ENCODE peak calls at places on chromosomes 6 and 20, in seven cellular contexts. Q, N, E, S, J, Z and M are unnamed samples.

GRCh38 chr6:145836170-145836569 is 21.6 kb upstream of the FBXO30 start:
- DNase-seq in S (no peak), Z (peak; percentile 77), E (no peak), J (peak; percentile 73), N (no peak), Q (no peak), M (no peak)

GRCh38 chr20:50636601-50637539 is 54.5 kb downstream of the RIPOR3 start:
- DNase-seq in N (no peak), Q (no peak), E (no peak), Z (no peak), J (peak; percentile 26), S (no peak), M (no peak)

GRCh38 chr6:139250296-139251274 is 41.2 kb downstream of the TXLNB start:
- DNase-seq in Q (peak; percentile 40), S (peak; percentile 67), Z (peak; percentile 59), E (peak; percentile 40), N (peak; percentile 80), J (peak; percentile 56), M (no peak)

GRCh38 chr6:116682334-116682712 is 1.3 kb downstream of the KPNA5 start:
- DNase-seq in Z (peak; percentile 49), N (peak; percentile 19), J (peak; percentile 55), S (no peak), E (no peak), Q (no peak), M (no peak)

GRCh38 chr6:86192123-86192522 is 549.4 kb upstream of the SYNCRIP start:
- DNase-seq in N (peak; percentile 31), Z (peak; percentile 4), Q (no peak), J (no peak), S (no peak), E (no peak), M (peak; percentile 44)

GRCh38 chr20:40931348-40932044 is 97.1 kb upstream of the TOP1 start:
- DNase-seq in J (no peak), S (no peak), Z (no peak), N (no peak), Q (no peak), E (no peak), M (no peak)

GRCh38 chr20:43473058-43473704 is 15.5 kb downstream of the SRSF6 start:
- DNase-seq in J (no peak), N (no peak), Q (no peak), S (no peak), Z (no peak), E (no peak), M (no peak)

GRCh38 chr6:155314092-155314772 is at the start of gene TFB1M:
- DNase-seq in E (peak; percentile 62), Q (peak; percentile 98), J (peak; percentile 99), N (peak; percentile 99), Z (peak; percentile 99), S (peak; percentile 99), M (peak; percentile 94)

GRCh38 chr20:33444797-33445560 is 1.4 kb upstream of the SNTA1 start:
- DNase-seq in N (no peak), E (no peak), S (peak; percentile 49), Q (no peak), Z (no peak), J (peak; percentile 41), M (no peak)

GRCh38 chr6:46794068-46794467 is 879 bp downstream of the MEP1A start:
- DNase-seq in Q (no peak), Z (no peak), J (no peak), E (no peak), S (no peak), N (no peak), M (no peak)

GRCh38 chr20:34037121-34037520 is 43.4 kb downstream of the RALY start:
- DNase-seq in N (no peak), J (peak; percentile 33), Z (peak; percentile 13), Q (no peak), E (no peak), S (peak; percentile 36), M (no peak)

GRCh38 chr20:57882451-57883161 is 172.8 kb upstream of the PMEPA1 start:
- DNase-seq in N (no peak), Z (no peak), E (peak; percentile 70), S (no peak), J (no peak), Q (no peak), M (no peak)

GRCh38 chr20:3258429-3258828 is 19.4 kb upstream of the SLC4A11 start:
- DNase-seq in J (no peak), N (no peak), Q (no peak), S (no peak), E (no peak), Z (no peak), M (no peak)

GRCh38 chr6:152378154-152378553 is 259.0 kb downstream of the SYNE1 start:
- DNase-seq in Q (no peak), J (peak; percentile 63), Z (peak; percentile 27), S (no peak), N (peak; percentile 68), E (no peak), M (no peak)

GRCh38 chr6:163706688-163707087 is 292.2 kb downstream of the QKI start:
- DNase-seq in E (no peak), N (no peak), S (no peak), Q (no peak), Z (no peak), J (no peak), M (no peak)

GRCh38 chr6:11263185-11263817 is 30.8 kb upstream of the NEDD9 start:
- DNase-seq in J (peak; percentile 83), Q (no peak), S (peak; percentile 84), Z (peak; percentile 91), E (peak; percentile 21), N (peak; percentile 24), M (no peak)

GRCh38 chr6:138818496-138819194 is 22.8 kb downstream of the ECT2L start:
- DNase-seq in E (no peak), Q (no peak), S (no peak), N (no peak), Z (no peak), J (no peak), M (no peak)

GRCh38 chr20:34948030-34948429 is 7.6 kb downstream of the GSS start:
- DNase-seq in E (no peak), J (peak; percentile 90), Z (peak; percentile 72), N (no peak), Q (no peak), S (no peak), M (no peak)

GRCh38 chr6:88867841-88868558 is 95.4 kb downstream of the RNGTT start:
- DNase-seq in Q (no peak), E (peak; percentile 13), J (peak; percentile 66), N (no peak), S (no peak), Z (peak; percentile 17), M (no peak)

GRCh38 chr6:38460216-38460615 is 179.5 kb downstream of the BTBD9 start:
- DNase-seq in Z (peak; percentile 14), Q (no peak), S (no peak), N (no peak), E (no peak), J (peak; percentile 45), M (no peak)

GRCh38 chr6:68575765-68576439 is 59.2 kb upstream of the ADGRB3 start:
- DNase-seq in E (no peak), N (peak; percentile 63), S (no peak), J (peak; percentile 15), Q (no peak), Z (peak; percentile 0), M (peak; percentile 8)

GRCh38 chr6:134724653-134725340 is 225.1 kb downstream of the ALDH8A1 start:
- DNase-seq in Q (no peak), N (no peak), E (no peak), S (peak; percentile 48), Z (peak; percentile 24), J (peak; percentile 50), M (no peak)

GRCh38 chr20:45913105-45913504 is 1.1 kb upstream of the PLTP start:
- DNase-seq in S (no peak), E (no peak), J (peak; percentile 59), Z (peak; percentile 31), Q (no peak), N (no peak), M (no peak)

GRCh38 chr6:145092554-145092953 is 642.8 kb downstream of the EPM2A start:
- DNase-seq in E (no peak), J (no peak), N (no peak), Q (no peak), S (no peak), Z (no peak), M (no peak)

GRCh38 chr20:36802326-36803223 is 29.0 kb upstream of the DSN1 start:
- DNase-seq in S (no peak), Q (no peak), E (no peak), N (no peak), J (peak; percentile 66), Z (peak; percentile 48), M (no peak)
- TF ChIP-seq CTCF in S (no peak), Q (no peak), E (no peak), N (no peak), J (no peak), Z (no peak), M (no peak)

GRCh38 chr6:30071081-30071818 is 4.3 kb downstream of the PPP1R11 start:
- DNase-seq in N (peak; percentile 65), Z (peak; percentile 52), E (no peak), S (peak; percentile 38), J (peak; percentile 56), Q (peak; percentile 34), M (no peak)
- H3K4me3 ChIP-seq in N (peak overlapping the region; percentile 36), Z (no peak overlapping the region), E (no peak overlapping the region), S (peak overlapping the region; percentile 25), J (no peak overlapping the region), Q (no peak overlapping the region), M (no peak overlapping the region)

GRCh38 chr6:129671442-129672344 is 38.3 kb downstream of the ARHGAP18 start:
- DNase-seq in Q (no peak), N (peak; percentile 33), Z (no peak), J (no peak), E (no peak), S (no peak), M (no peak)
- TF ChIP-seq CTCF in Q (no peak), N (peak; percentile 45), Z (no peak), J (no peak), E (no peak), S (no peak), M (no peak)

GRCh38 chr6:149938571-149939462 is 3.0 kb upstream of the ULBP2 start:
- DNase-seq in N (no peak), S (no peak), J (peak; percentile 50), E (peak; percentile 20), Q (peak; percentile 25), Z (no peak), M (no peak)

GRCh38 chr6:149941583-149942460 is at the start of gene ULBP2:
- DNase-seq in N (peak; percentile 83), J (peak; percentile 98), Z (peak; percentile 98), S (peak; percentile 91), E (peak; percentile 87), Q (peak; percentile 88), M (peak; percentile 28)

GRCh38 chr6:149940673-149940984 is 1.2 kb upstream of the ULBP2 start:
- DNase-seq in N (no peak), J (no peak), S (no peak), Z (no peak), Q (peak; percentile 12), E (no peak), M (no peak)

GRCh38 chr6:149939909-149940672 is 1.7 kb upstream of the ULBP2 start:
- DNase-seq in N (no peak), S (no peak), Q (peak; percentile 12), Z (no peak), E (no peak), J (no peak), M (no peak)

GRCh38 chr6:149942461-149942829 is 631 bp downstream of the ULBP2 start:
- DNase-seq in N (no peak), E (no peak), Q (no peak), Z (no peak), S (no peak), J (no peak), M (no peak)
- H3K4me3 ChIP-seq in N (peak overlapping the region; percentile 57), E (peak overlapping the region; percentile 56), Q (no peak overlapping the region), Z (peak overlapping the region; percentile 83), S (peak overlapping the region; percentile 63), J (peak overlapping the region; percentile 80), M (peak overlapping the region; percentile 59)